ENCODE peak calls at places on chromosomes 7 and 10, in four cellular contexts. One of them, this sample, is unnamed.

GRCh38 chr7:73895626-73896025 is 34.7 kb downstream of the TMEM270 start:
- DNase-seq in skeletal muscle cell: no peak
- DNase-seq in kidney: no peak
- DNase-seq in fibroblast of villous mesenchyme: no peak
- DNase-seq in this sample: no peak

GRCh38 chr7:157703534-157704195 is 366.9 kb downstream of the DNAJB6 start:
- DNase-seq in skeletal muscle cell: no peak
- DNase-seq in kidney: no peak
- DNase-seq in fibroblast of villous mesenchyme: no peak
- DNase-seq in this sample: no peak

GRCh38 chr10:121843379-121843778 is 84.5 kb downstream of the ATE1 start:
- DNase-seq in skeletal muscle cell: no peak
- DNase-seq in fibroblast of villous mesenchyme: no peak
- DNase-seq in kidney: no peak
- DNase-seq in this sample: no peak

GRCh38 chr7:130910949-130911944 is 177.2 kb upstream of the KLF14 start:
- DNase-seq in skeletal muscle cell: no peak
- DNase-seq in fibroblast of villous mesenchyme: peak
- DNase-seq in kidney: no peak
- DNase-seq in this sample: peak

GRCh38 chr10:114541081-114541833 is 116.8 kb downstream of the ABLIM1 start:
- DNase-seq in skeletal muscle cell: no peak
- DNase-seq in kidney: no peak
- DNase-seq in fibroblast of villous mesenchyme: peak
- DNase-seq in this sample: no peak

GRCh38 chr7:102404005-102404861 is 8.1 kb downstream of the PRKRIP1 start:
- DNase-seq in skeletal muscle cell: no peak
- DNase-seq in fibroblast of villous mesenchyme: peak
- DNase-seq in kidney: peak
- DNase-seq in this sample: no peak

GRCh38 chr10:79295593-79295992 is 51.7 kb upstream of the PPIF start:
- DNase-seq in fibroblast of villous mesenchyme: peak
- DNase-seq in kidney: no peak
- DNase-seq in skeletal muscle cell: no peak
- DNase-seq in this sample: no peak

GRCh38 chr7:50409856-50410468 is 40.2 kb downstream of the FIGNL1 start:
- DNase-seq in kidney: no peak
- DNase-seq in fibroblast of villous mesenchyme: no peak
- DNase-seq in skeletal muscle cell: no peak
- DNase-seq in this sample: no peak

GRCh38 chr10:71916827-71917226 is 47.4 kb upstream of the CHST3 start:
- DNase-seq in fibroblast of villous mesenchyme: no peak
- DNase-seq in skeletal muscle cell: no peak
- DNase-seq in kidney: no peak
- DNase-seq in this sample: no peak

GRCh38 chr7:3162286-3162685 is 118.6 kb upstream of the CARD11 start:
- DNase-seq in skeletal muscle cell: no peak
- DNase-seq in kidney: no peak
- DNase-seq in fibroblast of villous mesenchyme: peak
- DNase-seq in this sample: no peak

GRCh38 chr10:65670087-65670486 is 1255.7 kb upstream of the LRRTM3 start:
- DNase-seq in kidney: no peak
- DNase-seq in fibroblast of villous mesenchyme: peak
- DNase-seq in skeletal muscle cell: peak
- DNase-seq in this sample: no peak

GRCh38 chr7:2906197-2906931 is 62.3 kb upstream of the GNA12 start:
- DNase-seq in fibroblast of villous mesenchyme: no peak
- DNase-seq in kidney: peak
- DNase-seq in skeletal muscle cell: no peak
- DNase-seq in this sample: no peak

GRCh38 chr10:62632071-62632809 is 172.3 kb upstream of the ADO start:
- DNase-seq in kidney: no peak
- DNase-seq in skeletal muscle cell: no peak
- DNase-seq in fibroblast of villous mesenchyme: peak
- DNase-seq in this sample: no peak

GRCh38 chr10:133355266-133355665 is 2.6 kb downstream of the FUOM start:
- DNase-seq in fibroblast of villous mesenchyme: no peak
- DNase-seq in kidney: no peak
- DNase-seq in skeletal muscle cell: no peak
- DNase-seq in this sample: no peak

GRCh38 chr10:114911801-114912479 is 26.1 kb upstream of the TRUB1 start:
- DNase-seq in kidney: no peak
- DNase-seq in skeletal muscle cell: no peak
- DNase-seq in fibroblast of villous mesenchyme: no peak
- DNase-seq in this sample: no peak

GRCh38 chr7:22154130-22154529 is 202.8 kb downstream of the RAPGEF5 start:
- DNase-seq in fibroblast of villous mesenchyme: no peak
- DNase-seq in kidney: no peak
- DNase-seq in skeletal muscle cell: no peak
- DNase-seq in this sample: no peak

DNA sequence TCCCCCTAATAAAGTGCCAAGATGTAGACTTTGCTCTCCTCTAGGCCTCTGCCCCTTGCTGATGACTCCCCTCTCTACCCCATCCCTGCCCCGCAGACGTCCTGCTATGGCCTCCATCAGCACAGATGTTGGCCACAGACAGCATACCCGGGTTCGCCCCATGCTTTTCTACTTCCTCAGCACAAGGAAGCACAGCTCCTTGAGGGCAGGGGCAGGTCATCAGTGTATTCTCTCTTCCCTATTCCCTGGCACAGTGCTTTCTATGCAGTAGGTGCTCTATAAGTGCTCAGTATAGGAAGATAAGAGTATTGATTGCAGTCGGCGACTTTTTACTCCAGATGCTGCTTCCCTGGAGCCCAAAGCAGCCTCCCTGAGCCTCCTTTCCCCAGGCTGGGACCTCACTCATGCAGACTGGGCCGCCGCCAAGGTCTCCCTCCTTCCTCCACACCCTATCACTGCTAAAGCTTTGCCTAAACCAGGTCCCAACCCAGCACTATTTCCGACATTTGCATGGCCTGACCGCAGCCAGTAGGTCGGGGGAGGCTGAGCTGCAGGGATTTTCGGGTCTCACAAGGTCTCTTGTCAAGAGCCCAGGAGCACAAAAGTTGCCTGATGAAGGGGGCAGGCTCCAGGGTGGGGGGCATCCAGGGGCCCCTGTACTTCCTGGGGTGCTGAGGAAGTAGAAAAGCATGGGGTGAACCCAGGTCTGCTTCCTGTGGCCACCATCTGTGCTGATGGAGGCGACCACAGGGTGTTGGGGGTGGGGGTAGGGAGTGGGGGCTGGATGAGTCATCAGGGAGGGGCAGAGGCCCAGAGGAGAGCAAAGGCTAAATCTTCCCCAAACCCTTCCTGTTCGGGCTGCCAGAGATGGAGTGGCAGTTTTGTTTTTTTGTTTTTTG is 8.0 kb downstream of the CALHM3 start:
- DNase-seq in skeletal muscle cell: no peak
- DNase-seq in fibroblast of villous mesenchyme: peak
- DNase-seq in kidney: no peak
- DNase-seq in this sample: no peak
- H3K4me3 ChIP-seq in skeletal muscle cell: no peak
- H3K4me3 ChIP-seq in fibroblast of villous mesenchyme: no peak
- H3K4me3 ChIP-seq in kidney: no peak
- H3K4me3 ChIP-seq in this sample: no peak

GRCh38 chr7:985127-985416 is 2.1 kb downstream of the CYP2W1 start:
- DNase-seq in fibroblast of villous mesenchyme: no peak
- DNase-seq in kidney: no peak
- DNase-seq in skeletal muscle cell: no peak
- DNase-seq in this sample: no peak

GRCh38 chr7:983182-984071 is 446 bp downstream of the CYP2W1 start:
- DNase-seq in skeletal muscle cell: no peak
- DNase-seq in kidney: no peak
- DNase-seq in fibroblast of villous mesenchyme: no peak
- DNase-seq in this sample: no peak

GRCh38 chr7:981793-982510 is 1.0 kb upstream of the CYP2W1 start:
- DNase-seq in kidney: no peak
- DNase-seq in fibroblast of villous mesenchyme: no peak
- DNase-seq in skeletal muscle cell: no peak
- DNase-seq in this sample: no peak

GRCh38 chr7:984361-985126 is 1.6 kb downstream of the CYP2W1 start:
- DNase-seq in fibroblast of villous mesenchyme: no peak
- DNase-seq in skeletal muscle cell: no peak
- DNase-seq in kidney: no peak
- DNase-seq in this sample: no peak

DNA sequence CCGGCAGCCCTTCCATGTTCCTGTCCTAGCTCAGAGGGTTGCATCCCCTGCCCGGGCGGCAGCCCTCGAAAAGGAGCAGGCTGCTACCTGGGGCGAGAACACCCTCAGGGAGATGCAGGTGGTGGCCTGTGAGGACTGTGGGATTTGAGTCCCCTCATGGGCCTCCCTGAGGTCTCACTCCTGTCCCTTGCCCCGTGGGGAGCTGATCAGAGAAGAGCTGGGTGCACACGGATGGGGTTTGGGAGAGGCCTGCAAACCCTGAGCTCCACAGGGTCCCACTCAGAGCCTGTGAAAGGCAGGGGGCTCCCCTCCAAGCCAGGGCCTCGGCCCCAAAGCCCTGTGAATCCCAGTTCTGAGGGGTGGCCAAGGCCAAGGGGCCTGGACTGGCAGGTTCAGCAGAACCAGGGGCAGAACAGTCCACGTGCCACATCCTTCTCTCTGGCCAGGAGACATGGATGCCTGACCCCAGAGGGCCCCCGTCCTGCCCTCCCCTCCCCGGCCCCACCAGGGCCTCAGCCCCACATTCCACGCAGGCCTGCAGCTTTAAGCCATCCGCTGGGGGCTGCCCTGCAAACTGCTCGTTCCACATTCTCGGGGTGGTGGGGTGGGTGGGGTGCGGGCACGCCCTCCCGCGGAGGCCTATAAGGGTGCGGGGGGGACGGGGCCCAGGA is at the start of gene CYP2W1:
- DNase-seq in fibroblast of villous mesenchyme: no peak
- DNase-seq in kidney: no peak
- DNase-seq in skeletal muscle cell: no peak
- DNase-seq in this sample: no peak
- H3K4me3 ChIP-seq in fibroblast of villous mesenchyme: no peak
- H3K4me3 ChIP-seq in kidney: no peak
- H3K4me3 ChIP-seq in skeletal muscle cell: no peak
- H3K4me3 ChIP-seq in this sample: no peak

GRCh38 chr7:5692112-5692844 is 89.2 kb downstream of the RNF216 start:
- DNase-seq in fibroblast of villous mesenchyme: peak
- DNase-seq in kidney: peak
- DNase-seq in skeletal muscle cell: peak
- DNase-seq in this sample: no peak
- H3K4me3 ChIP-seq in fibroblast of villous mesenchyme: peak
- H3K4me3 ChIP-seq in kidney: no peak
- H3K4me3 ChIP-seq in skeletal muscle cell: peak
- H3K4me3 ChIP-seq in this sample: no peak

GRCh38 chr10:49761201-49761788 is 828 bp downstream of the OGDHL start:
- DNase-seq in skeletal muscle cell: no peak
- DNase-seq in fibroblast of villous mesenchyme: no peak
- DNase-seq in kidney: no peak
- DNase-seq in this sample: no peak
- H3K4me3 ChIP-seq in skeletal muscle cell: peak
- H3K4me3 ChIP-seq in fibroblast of villous mesenchyme: peak
- H3K4me3 ChIP-seq in kidney: peak
- H3K4me3 ChIP-seq in this sample: peak

DNA sequence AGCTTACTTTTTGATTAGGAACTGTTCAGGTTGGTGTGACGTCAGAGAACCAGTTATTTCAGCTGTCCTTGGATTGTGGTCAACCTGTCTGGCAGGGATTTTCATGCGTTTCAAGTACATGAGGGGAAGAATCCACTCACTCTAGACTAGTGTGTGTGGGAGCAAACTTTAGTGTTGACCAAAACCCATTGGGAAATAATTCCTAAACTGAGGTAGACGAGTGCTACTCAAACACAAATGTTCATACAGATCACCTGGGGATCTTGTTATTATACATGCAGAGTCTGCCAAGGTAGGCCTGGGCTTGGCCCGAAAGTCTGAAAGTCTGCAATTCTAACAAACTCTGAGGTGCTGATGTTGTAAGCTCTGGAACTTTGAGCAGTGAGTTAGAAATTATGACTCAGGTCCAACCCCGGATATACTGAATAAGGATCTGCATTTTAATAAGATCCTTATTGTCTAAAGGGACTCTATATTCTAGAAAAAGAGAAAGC is 111.1 kb upstream of the CREB5 start:
- DNase-seq in fibroblast of villous mesenchyme: no peak
- DNase-seq in skeletal muscle cell: peak
- DNase-seq in kidney: no peak
- DNase-seq in this sample: no peak
- H3K4me3 ChIP-seq in fibroblast of villous mesenchyme: no peak
- H3K4me3 ChIP-seq in skeletal muscle cell: no peak
- H3K4me3 ChIP-seq in kidney: no peak
- H3K4me3 ChIP-seq in this sample: no peak

GRCh38 chr10:128150551-128150950 is 24.3 kb upstream of the MKI67 start:
- DNase-seq in fibroblast of villous mesenchyme: no peak
- DNase-seq in kidney: no peak
- DNase-seq in skeletal muscle cell: no peak
- DNase-seq in this sample: no peak
- H3K4me3 ChIP-seq in fibroblast of villous mesenchyme: peak
- H3K4me3 ChIP-seq in kidney: peak
- H3K4me3 ChIP-seq in skeletal muscle cell: peak
- H3K4me3 ChIP-seq in this sample: peak

DNA sequence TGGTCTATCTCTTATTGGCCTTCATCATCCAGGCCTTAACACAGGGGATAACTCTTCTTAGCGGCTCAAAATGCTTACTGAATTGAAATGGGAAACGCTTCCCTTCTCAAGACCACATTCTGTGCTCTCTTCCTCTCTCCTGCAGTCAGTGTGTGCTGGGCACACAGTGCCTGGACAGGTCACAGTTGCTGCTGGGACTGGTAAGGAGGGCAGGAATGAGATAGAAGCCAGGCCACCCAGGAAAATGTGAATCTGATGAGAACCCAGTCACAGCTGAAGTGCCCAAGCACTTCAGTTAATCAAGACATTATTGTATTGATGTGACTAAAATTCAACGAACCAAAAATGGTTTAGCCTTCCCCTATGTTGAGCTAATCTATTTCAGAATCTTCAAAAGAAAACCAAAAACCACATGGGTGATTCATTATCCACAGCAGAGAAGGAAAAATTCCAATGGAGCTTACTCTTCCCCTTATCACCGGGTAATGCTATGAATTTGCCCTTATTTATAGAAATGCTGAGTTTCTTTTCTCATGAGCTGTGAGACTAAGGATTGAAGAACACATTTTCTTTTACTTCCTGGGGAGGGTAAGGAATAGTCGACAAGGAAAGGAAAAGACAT is 41.2 kb upstream of the PLPP4 start:
- DNase-seq in kidney: no peak
- DNase-seq in fibroblast of villous mesenchyme: peak
- DNase-seq in skeletal muscle cell: peak
- DNase-seq in this sample: no peak
- H3K4me3 ChIP-seq in kidney: no peak
- H3K4me3 ChIP-seq in fibroblast of villous mesenchyme: no peak
- H3K4me3 ChIP-seq in skeletal muscle cell: no peak
- H3K4me3 ChIP-seq in this sample: no peak

DNA sequence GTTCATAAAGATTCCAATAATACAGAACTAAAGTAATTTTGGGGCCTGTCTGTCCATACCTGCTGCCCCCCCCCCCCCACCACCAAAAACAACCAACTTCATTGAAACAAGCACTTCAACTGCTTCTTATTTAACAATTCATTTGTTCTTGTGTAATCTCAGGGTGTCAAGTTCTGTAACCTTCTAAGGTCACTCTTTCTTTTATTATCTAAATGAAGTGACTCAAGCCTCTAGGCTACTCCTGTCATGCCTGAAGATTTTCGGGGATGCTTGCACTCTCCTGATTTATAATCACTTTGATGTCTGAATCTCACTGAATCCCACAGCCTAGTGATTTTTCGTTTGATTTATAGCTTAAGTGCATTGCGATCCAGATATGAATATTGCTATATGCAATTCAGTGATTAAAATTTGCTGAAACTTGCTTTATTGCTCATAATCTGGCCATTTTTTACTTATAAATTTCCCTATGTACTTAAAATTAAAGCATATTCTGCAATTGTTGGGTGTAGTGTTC is 27.2 kb downstream of the GARIN1A start:
- DNase-seq in fibroblast of villous mesenchyme: no peak
- DNase-seq in kidney: no peak
- DNase-seq in skeletal muscle cell: no peak
- DNase-seq in this sample: no peak
- H3K4me3 ChIP-seq in fibroblast of villous mesenchyme: no peak
- H3K4me3 ChIP-seq in kidney: no peak
- H3K4me3 ChIP-seq in skeletal muscle cell: no peak
- H3K4me3 ChIP-seq in this sample: no peak